ENCODE peak calls at places on chromosome 11, in eight cellular contexts. T, A, K, S, R, Y, F and L are unnamed samples.

GRCh38 chr11:124934862-124935547 is 842 bp downstream of the HEPACAM start:
- DNase-seq in T (no peak), A (no peak), K (no peak), S (no peak), R (no peak), Y (no peak), F (no peak), L (no peak)

GRCh38 chr11:35073691-35074382 is 65.1 kb upstream of the CD44 start:
- DNase-seq in T (no peak), A (no peak), K (no peak), S (no peak), R (no peak), Y (no peak), F (no peak), L (no peak)

GRCh38 chr11:10941429-10941828 is 83.6 kb upstream of the ZBED5 start:
- DNase-seq in T (no peak), A (no peak), K (no peak), S (no peak), R (no peak), Y (no peak), F (no peak), L (no peak)

GRCh38 chr11:106389096-106389495 is 311.6 kb downstream of the AASDHPPT start:
- DNase-seq in T (no peak), A (no peak), K (no peak), S (no peak), R (no peak), Y (no peak), F (no peak), L (no peak)

GRCh38 chr11:73585834-73586575 is 11.9 kb downstream of the FAM168A start:
- DNase-seq in T (no peak), A (no peak), K (no peak), S (no peak), R (no peak), Y (no peak), F (no peak), L (no peak)

GRCh38 chr11:77090046-77090372 is 12.6 kb upstream of the OMP start:
- DNase-seq in T (no peak), A (no peak), K (no peak), S (no peak), R (no peak), Y (no peak), F (no peak), L (no peak)

GRCh38 chr11:70915158-70915795 is 337.1 kb downstream of the SHANK2 start:
- DNase-seq in T (peak; percentile 37), A (no peak), K (no peak), S (no peak), R (no peak), Y (no peak), F (no peak), L (peak; percentile 40)

GRCh38 chr11:128904872-128905344 is 13.8 kb downstream of the KCNJ5 start:
- DNase-seq in T (no peak), A (no peak), K (no peak), S (no peak), R (no peak), Y (no peak), F (no peak), L (no peak)

GRCh38 chr11:44962464-44962863 is 11.8 kb upstream of the TP53I11 start:
- DNase-seq in T (no peak), A (no peak), K (no peak), S (no peak), R (no peak), Y (no peak), F (no peak), L (no peak)

GRCh38 chr11:68312117-68312779 is at the start of gene LRP5:
- DNase-seq in T (no peak), A (no peak), K (no peak), S (no peak), R (no peak), Y (no peak), F (no peak), L (peak; percentile 55)

GRCh38 chr11:78214331-78215194 is 25.8 kb downstream of the USP35 start:
- DNase-seq in T (no peak), A (no peak), K (peak; percentile 44), S (peak; percentile 15), R (no peak), Y (no peak), F (no peak), L (peak; percentile 23)

GRCh38 chr11:102361100-102362021 is 14.3 kb downstream of the BIRC2 start:
- DNase-seq in T (no peak), A (no peak), K (no peak), S (no peak), R (no peak), Y (no peak), F (no peak), L (no peak)

GRCh38 chr11:132719684-132720083 is 812.6 kb downstream of the OPCML start:
- DNase-seq in T (no peak), A (no peak), K (no peak), S (no peak), R (no peak), Y (no peak), F (no peak), L (no peak)

GRCh38 chr11:111372538-111372937 is 6.5 kb downstream of the POU2AF1 start:
- DNase-seq in T (no peak), A (no peak), K (no peak), S (no peak), R (no peak), Y (no peak), F (no peak), L (no peak)

GRCh38 chr11:74417379-74417804 is 19.2 kb upstream of the PGM2L1 start:
- DNase-seq in T (no peak), A (no peak), K (no peak), S (no peak), R (no peak), Y (no peak), F (no peak), L (no peak)

GRCh38 chr11:126284829-126285228 is 1.9 kb downstream of the TIRAP start:
- DNase-seq in T (no peak), A (peak; percentile 75), K (peak; percentile 92), S (peak; percentile 87), R (no peak), Y (peak; percentile 54), F (peak; percentile 39), L (no peak)

GRCh38 chr11:101508370-101508769 is 75.4 kb downstream of the TRPC6 start:
- DNase-seq in T (no peak), A (no peak), K (no peak), S (no peak), R (no peak), Y (no peak), F (no peak), L (no peak)

GRCh38 chr11:11978792-11979486 is 29.5 kb downstream of the DKK3 start:
- DNase-seq in T (no peak), A (peak; percentile 78), K (peak; percentile 89), S (peak; percentile 64), R (peak; percentile 85), Y (no peak), F (no peak), L (no peak)
- TF ChIP-seq POLR2A in T (no peak), A (no peak), K (no peak), S (no peak), R (no peak), Y (no peak), F (no peak), L (no peak)

GRCh38 chr11:72394456-72394855 is 39.9 kb downstream of the CLPB start:
- DNase-seq in T (no peak), A (no peak), K (no peak), S (no peak), R (no peak), Y (no peak), F (no peak), L (no peak)

GRCh38 chr11:72398058-72398758 is 36.1 kb downstream of the CLPB start:
- DNase-seq in T (no peak), A (no peak), K (peak; percentile 33), S (no peak), R (no peak), Y (no peak), F (no peak), L (no peak)

GRCh38 chr11:72393303-72393702 is 41.0 kb downstream of the CLPB start:
- DNase-seq in T (no peak), A (no peak), K (no peak), S (no peak), R (no peak), Y (no peak), F (no peak), L (no peak)

GRCh38 chr11:72395993-72396392 is 38.3 kb downstream of the CLPB start:
- DNase-seq in T (no peak), A (no peak), K (no peak), S (no peak), R (no peak), Y (no peak), F (no peak), L (no peak)

GRCh38 chr11:72397333-72397732 is 37.0 kb downstream of the CLPB start:
- DNase-seq in T (no peak), A (no peak), K (no peak), S (no peak), R (no peak), Y (no peak), F (no peak), L (no peak)
- H3K4me3 ChIP-seq in T (no peak overlapping the region), A (no peak overlapping the region), K (no peak overlapping the region), S (no peak overlapping the region), R (no peak overlapping the region), Y (no peak overlapping the region), F (no peak overlapping the region), L (no peak overlapping the region)

GRCh38 chr11:117157507-117157906 is 13.4 kb downstream of the PAFAH1B2 start:
- DNase-seq in T (no peak), A (no peak), K (no peak), S (no peak), R (no peak), Y (no peak), F (no peak), L (no peak)
- H3K36me3 ChIP-seq in T (peaks cover 64% of the 10 kb centered on the region), A (no peaks in the 10 kb centered on the region), K (peaks cover 69% of the 10 kb centered on the region), S (peaks cover 37% of the 10 kb centered on the region), R (peaks cover 89% of the 10 kb centered on the region), Y (peaks cover 52% of the 10 kb centered on the region), F (peaks cover 4% of the 10 kb centered on the region), L (peaks cover 23% of the 10 kb centered on the region)

GRCh38 chr11:5272395-5273017 is 2.8 kb upstream of the HBE1 start:
- DNase-seq in T (no peak), A (no peak), K (no peak), S (no peak), R (no peak), Y (no peak), F (no peak), L (no peak)

GRCh38 chr11:5267033-5267563 is 2.6 kb downstream of the HBE1 start:
- DNase-seq in T (no peak), A (no peak), K (no peak), S (no peak), R (no peak), Y (no peak), F (no peak), L (no peak)

GRCh38 chr11:5265832-5266231 is 3.9 kb downstream of the HBE1 start:
- DNase-seq in T (no peak), A (no peak), K (no peak), S (no peak), R (no peak), Y (no peak), F (no peak), L (no peak)

GRCh38 chr11:5266609-5267008 is 3.1 kb downstream of the HBE1 start:
- DNase-seq in T (no peak), A (no peak), K (no peak), S (no peak), R (no peak), Y (no peak), F (no peak), L (no peak)

DNA sequence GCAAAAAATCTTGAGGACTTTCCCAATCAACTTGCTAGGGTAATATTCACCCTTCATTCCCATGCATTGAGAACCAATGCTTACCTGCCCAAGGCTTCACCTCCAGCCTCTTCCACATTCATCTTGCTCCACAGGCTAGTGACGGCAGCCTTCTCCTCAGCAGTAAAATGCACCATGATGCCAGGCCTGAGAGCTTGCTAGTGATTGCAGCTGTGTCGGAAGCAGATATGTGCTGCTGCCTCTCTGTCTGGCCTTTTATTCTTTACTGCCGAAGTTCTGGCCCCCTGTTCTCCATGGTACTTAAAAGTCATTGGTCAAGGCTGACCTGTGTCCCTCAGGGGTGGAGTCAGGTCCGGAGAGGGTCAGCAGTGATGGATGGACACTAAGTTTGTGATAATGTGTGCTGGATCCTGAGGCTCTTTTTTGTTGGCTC is at the start of gene HBE1:
- DNase-seq in T (no peak), A (no peak), K (no peak), S (no peak), R (no peak), Y (no peak), F (no peak), L (no peak)
- TF ChIP-seq POLR2A in T (no peak), A (no peak), K (no peak), S (no peak), R (no peak), Y (no peak), F (no peak), L (no peak)